ENCODE peak calls at places on chromosomes 2 and 18, in eight cellular contexts. One of them, this sample, is unnamed.

GRCh38 chr2:101967826-101968498 is 23.8 kb upstream of the IL1R2 start:
- DNase-seq in fibroblast of pulmonary artery: peak
- DNase-seq in cardiac fibroblast: peak
- DNase-seq in body of pancreas: peak
- DNase-seq in WERI-Rb-1: no peak
- DNase-seq in hepatocyte: no peak
- DNase-seq in AG04450: no peak
- DNase-seq in kidney epithelial cell: no peak
- DNase-seq in this sample: no peak

GRCh38 chr2:232982926-232983668 is 30.0 kb downstream of the NGEF start:
- DNase-seq in cardiac fibroblast: no peak
- DNase-seq in fibroblast of pulmonary artery: no peak
- DNase-seq in AG04450: no peak
- DNase-seq in kidney epithelial cell: no peak
- DNase-seq in body of pancreas: no peak
- DNase-seq in hepatocyte: no peak
- DNase-seq in WERI-Rb-1: no peak
- DNase-seq in this sample: no peak

GRCh38 chr2:20490300-20491181 is 43.7 kb downstream of the RHOB start:
- DNase-seq in kidney epithelial cell: peak
- DNase-seq in body of pancreas: peak
- DNase-seq in cardiac fibroblast: peak
- DNase-seq in fibroblast of pulmonary artery: peak
- DNase-seq in WERI-Rb-1: no peak
- DNase-seq in hepatocyte: peak
- DNase-seq in AG04450: peak
- DNase-seq in this sample: peak

GRCh38 chr2:99818842-99819241 is 323.5 kb downstream of the AFF3 start:
- DNase-seq in cardiac fibroblast: peak
- DNase-seq in fibroblast of pulmonary artery: peak
- DNase-seq in kidney epithelial cell: no peak
- DNase-seq in WERI-Rb-1: no peak
- DNase-seq in body of pancreas: no peak
- DNase-seq in AG04450: no peak
- DNase-seq in hepatocyte: no peak
- DNase-seq in this sample: peak

GRCh38 chr2:17876590-17876989 is 1.9 kb upstream of the KCNS3 start:
- DNase-seq in kidney epithelial cell: no peak
- DNase-seq in AG04450: no peak
- DNase-seq in cardiac fibroblast: no peak
- DNase-seq in body of pancreas: no peak
- DNase-seq in hepatocyte: no peak
- DNase-seq in WERI-Rb-1: no peak
- DNase-seq in fibroblast of pulmonary artery: no peak
- DNase-seq in this sample: no peak

GRCh38 chr18:58552057-58552461 is 76.8 kb downstream of the ALPK2 start:
- DNase-seq in fibroblast of pulmonary artery: no peak
- DNase-seq in WERI-Rb-1: no peak
- DNase-seq in cardiac fibroblast: peak
- DNase-seq in kidney epithelial cell: peak
- DNase-seq in hepatocyte: peak
- DNase-seq in body of pancreas: no peak
- DNase-seq in AG04450: no peak
- DNase-seq in this sample: peak

GRCh38 chr2:180656455-180656847 is 324.0 kb upstream of the UBE2E3 start:
- DNase-seq in hepatocyte: peak
- DNase-seq in fibroblast of pulmonary artery: peak
- DNase-seq in cardiac fibroblast: peak
- DNase-seq in body of pancreas: no peak
- DNase-seq in WERI-Rb-1: no peak
- DNase-seq in kidney epithelial cell: peak
- DNase-seq in AG04450: peak
- DNase-seq in this sample: peak

GRCh38 chr2:224584768-224585204 is 377 bp downstream of the CUL3 start:
- DNase-seq in body of pancreas: peak
- DNase-seq in WERI-Rb-1: peak
- DNase-seq in cardiac fibroblast: peak
- DNase-seq in fibroblast of pulmonary artery: peak
- DNase-seq in kidney epithelial cell: no peak
- DNase-seq in hepatocyte: peak
- DNase-seq in AG04450: no peak
- DNase-seq in this sample: no peak

GRCh38 chr18:14949800-14950415 is 201.9 kb downstream of the ANKRD30B start:
- DNase-seq in cardiac fibroblast: no peak
- DNase-seq in fibroblast of pulmonary artery: no peak
- DNase-seq in body of pancreas: no peak
- DNase-seq in WERI-Rb-1: no peak
- DNase-seq in AG04450: no peak
- DNase-seq in kidney epithelial cell: no peak
- DNase-seq in hepatocyte: no peak
- DNase-seq in this sample: no peak

GRCh38 chr2:139864821-139865302 is 1084.7 kb upstream of the NXPH2 start:
- DNase-seq in hepatocyte: no peak
- DNase-seq in kidney epithelial cell: no peak
- DNase-seq in body of pancreas: no peak
- DNase-seq in AG04450: no peak
- DNase-seq in fibroblast of pulmonary artery: peak
- DNase-seq in WERI-Rb-1: no peak
- DNase-seq in cardiac fibroblast: no peak
- DNase-seq in this sample: peak

GRCh38 chr2:159076233-159076632 is 107.8 kb downstream of the TANC1 start:
- DNase-seq in fibroblast of pulmonary artery: peak
- DNase-seq in AG04450: peak
- DNase-seq in kidney epithelial cell: no peak
- DNase-seq in cardiac fibroblast: peak
- DNase-seq in WERI-Rb-1: no peak
- DNase-seq in hepatocyte: no peak
- DNase-seq in body of pancreas: no peak
- DNase-seq in this sample: no peak

GRCh38 chr18:23998811-23999210 is 15.7 kb upstream of the TTC39C start:
- DNase-seq in WERI-Rb-1: no peak
- DNase-seq in fibroblast of pulmonary artery: no peak
- DNase-seq in kidney epithelial cell: no peak
- DNase-seq in body of pancreas: no peak
- DNase-seq in AG04450: no peak
- DNase-seq in cardiac fibroblast: no peak
- DNase-seq in hepatocyte: peak
- DNase-seq in this sample: peak

GRCh38 chr2:156430978-156431358 is 5.2 kb upstream of the GPD2 start:
- DNase-seq in hepatocyte: no peak
- DNase-seq in kidney epithelial cell: peak
- DNase-seq in fibroblast of pulmonary artery: peak
- DNase-seq in cardiac fibroblast: peak
- DNase-seq in body of pancreas: no peak
- DNase-seq in AG04450: no peak
- DNase-seq in WERI-Rb-1: no peak
- DNase-seq in this sample: peak

GRCh38 chr2:140178224-140178623 is 1398.0 kb upstream of the NXPH2 start:
- DNase-seq in fibroblast of pulmonary artery: no peak
- DNase-seq in kidney epithelial cell: no peak
- DNase-seq in cardiac fibroblast: no peak
- DNase-seq in body of pancreas: no peak
- DNase-seq in hepatocyte: no peak
- DNase-seq in WERI-Rb-1: no peak
- DNase-seq in AG04450: no peak
- DNase-seq in this sample: no peak

GRCh38 chr18:3851159-3851558 is 401.2 kb downstream of the TGIF1 start:
- DNase-seq in AG04450: no peak
- DNase-seq in hepatocyte: no peak
- DNase-seq in kidney epithelial cell: peak
- DNase-seq in body of pancreas: no peak
- DNase-seq in WERI-Rb-1: no peak
- DNase-seq in fibroblast of pulmonary artery: no peak
- DNase-seq in cardiac fibroblast: no peak
- DNase-seq in this sample: peak

GRCh38 chr2:187593697-187594096 is 39.5 kb upstream of the TFPI start:
- DNase-seq in kidney epithelial cell: no peak
- DNase-seq in cardiac fibroblast: peak
- DNase-seq in AG04450: no peak
- DNase-seq in hepatocyte: no peak
- DNase-seq in body of pancreas: no peak
- DNase-seq in WERI-Rb-1: no peak
- DNase-seq in fibroblast of pulmonary artery: no peak
- DNase-seq in this sample: peak

GRCh38 chr2:203774760-203775159 is 68.3 kb downstream of the CD28 start:
- DNase-seq in AG04450: no peak
- DNase-seq in cardiac fibroblast: no peak
- DNase-seq in body of pancreas: no peak
- DNase-seq in hepatocyte: no peak
- DNase-seq in WERI-Rb-1: no peak
- DNase-seq in fibroblast of pulmonary artery: no peak
- DNase-seq in kidney epithelial cell: no peak
- DNase-seq in this sample: no peak

GRCh38 chr2:73896362-73897239 is 3.8 kb downstream of the ACTG2 start:
- DNase-seq in body of pancreas: no peak
- DNase-seq in WERI-Rb-1: no peak
- DNase-seq in hepatocyte: no peak
- DNase-seq in kidney epithelial cell: peak
- DNase-seq in cardiac fibroblast: peak
- DNase-seq in AG04450: no peak
- DNase-seq in fibroblast of pulmonary artery: peak
- DNase-seq in this sample: no peak

GRCh38 chr2:11109002-11109401 is 46.3 kb upstream of the SLC66A3 start:
- DNase-seq in cardiac fibroblast: no peak
- DNase-seq in kidney epithelial cell: no peak
- DNase-seq in hepatocyte: no peak
- DNase-seq in WERI-Rb-1: no peak
- DNase-seq in fibroblast of pulmonary artery: no peak
- DNase-seq in body of pancreas: no peak
- DNase-seq in AG04450: no peak
- DNase-seq in this sample: no peak

GRCh38 chr2:11117776-11118175 is 37.5 kb upstream of the SLC66A3 start:
- DNase-seq in cardiac fibroblast: no peak
- DNase-seq in AG04450: no peak
- DNase-seq in WERI-Rb-1: no peak
- DNase-seq in body of pancreas: no peak
- DNase-seq in kidney epithelial cell: no peak
- DNase-seq in fibroblast of pulmonary artery: no peak
- DNase-seq in hepatocyte: no peak
- DNase-seq in this sample: no peak

GRCh38 chr2:11112870-11113428 is 42.3 kb upstream of the SLC66A3 start:
- DNase-seq in cardiac fibroblast: no peak
- DNase-seq in fibroblast of pulmonary artery: no peak
- DNase-seq in AG04450: no peak
- DNase-seq in body of pancreas: no peak
- DNase-seq in hepatocyte: no peak
- DNase-seq in WERI-Rb-1: no peak
- DNase-seq in kidney epithelial cell: no peak
- DNase-seq in this sample: no peak

GRCh38 chr2:11111811-11112425 is 43.3 kb upstream of the SLC66A3 start:
- DNase-seq in fibroblast of pulmonary artery: no peak
- DNase-seq in cardiac fibroblast: no peak
- DNase-seq in kidney epithelial cell: no peak
- DNase-seq in AG04450: no peak
- DNase-seq in hepatocyte: no peak
- DNase-seq in body of pancreas: no peak
- DNase-seq in WERI-Rb-1: peak
- DNase-seq in this sample: no peak
- TF ChIP-seq CTCF in fibroblast of pulmonary artery: no peak
- TF ChIP-seq CTCF in cardiac fibroblast: no peak
- TF ChIP-seq CTCF in kidney epithelial cell: no peak
- TF ChIP-seq CTCF in AG04450: no peak
- TF ChIP-seq CTCF in hepatocyte: no peak
- TF ChIP-seq CTCF in body of pancreas: no peak
- TF ChIP-seq CTCF in WERI-Rb-1: peak
- TF ChIP-seq CTCF in this sample: no peak

GRCh38 chr2:237588044-237588696 is 2.4 kb downstream of the RAB17 start:
- DNase-seq in AG04450: no peak
- DNase-seq in body of pancreas: no peak
- DNase-seq in hepatocyte: no peak
- DNase-seq in kidney epithelial cell: no peak
- DNase-seq in fibroblast of pulmonary artery: no peak
- DNase-seq in cardiac fibroblast: no peak
- DNase-seq in WERI-Rb-1: peak
- DNase-seq in this sample: no peak
- H3K4me3 ChIP-seq in AG04450: no peak
- H3K4me3 ChIP-seq in body of pancreas: no peak
- H3K4me3 ChIP-seq in hepatocyte: no peak
- H3K4me3 ChIP-seq in kidney epithelial cell: no peak
- H3K4me3 ChIP-seq in fibroblast of pulmonary artery: no peak
- H3K4me3 ChIP-seq in cardiac fibroblast: no peak
- H3K4me3 ChIP-seq in WERI-Rb-1: no peak
- H3K4me3 ChIP-seq in this sample: no peak

GRCh38 chr2:37026050-37026449 is 58.1 kb downstream of the HEATR5B start:
- DNase-seq in fibroblast of pulmonary artery: peak
- DNase-seq in body of pancreas: no peak
- DNase-seq in kidney epithelial cell: no peak
- DNase-seq in WERI-Rb-1: peak
- DNase-seq in hepatocyte: peak
- DNase-seq in AG04450: no peak
- DNase-seq in cardiac fibroblast: peak
- DNase-seq in this sample: no peak
- TF ChIP-seq CTCF in fibroblast of pulmonary artery: no peak
- TF ChIP-seq CTCF in body of pancreas: no peak
- TF ChIP-seq CTCF in kidney epithelial cell: no peak
- TF ChIP-seq CTCF in WERI-Rb-1: peak
- TF ChIP-seq CTCF in hepatocyte: no peak
- TF ChIP-seq CTCF in AG04450: no peak
- TF ChIP-seq CTCF in cardiac fibroblast: peak
- TF ChIP-seq CTCF in this sample: peak

GRCh38 chr2:64524604-64525322 is 635 bp downstream of the AFTPH start:
- DNase-seq in WERI-Rb-1: peak
- DNase-seq in kidney epithelial cell: no peak
- DNase-seq in AG04450: no peak
- DNase-seq in hepatocyte: peak
- DNase-seq in fibroblast of pulmonary artery: peak
- DNase-seq in cardiac fibroblast: no peak
- DNase-seq in body of pancreas: peak
- DNase-seq in this sample: peak

GRCh38 chr2:64525323-64525625 is 1.1 kb downstream of the AFTPH start:
- DNase-seq in body of pancreas: no peak
- DNase-seq in hepatocyte: peak
- DNase-seq in WERI-Rb-1: no peak
- DNase-seq in kidney epithelial cell: no peak
- DNase-seq in cardiac fibroblast: peak
- DNase-seq in AG04450: no peak
- DNase-seq in fibroblast of pulmonary artery: peak
- DNase-seq in this sample: peak

GRCh38 chr2:64523667-64524603 is at the start of gene AFTPH:
- DNase-seq in WERI-Rb-1: peak
- DNase-seq in hepatocyte: peak
- DNase-seq in kidney epithelial cell: peak
- DNase-seq in body of pancreas: peak
- DNase-seq in AG04450: peak
- DNase-seq in fibroblast of pulmonary artery: peak
- DNase-seq in cardiac fibroblast: peak
- DNase-seq in this sample: peak

GRCh38 chr2:64522843-64523428 is 1.2 kb upstream of the AFTPH start:
- DNase-seq in body of pancreas: peak
- DNase-seq in WERI-Rb-1: peak
- DNase-seq in AG04450: peak
- DNase-seq in hepatocyte: peak
- DNase-seq in cardiac fibroblast: peak
- DNase-seq in kidney epithelial cell: peak
- DNase-seq in fibroblast of pulmonary artery: peak
- DNase-seq in this sample: peak

DNA sequence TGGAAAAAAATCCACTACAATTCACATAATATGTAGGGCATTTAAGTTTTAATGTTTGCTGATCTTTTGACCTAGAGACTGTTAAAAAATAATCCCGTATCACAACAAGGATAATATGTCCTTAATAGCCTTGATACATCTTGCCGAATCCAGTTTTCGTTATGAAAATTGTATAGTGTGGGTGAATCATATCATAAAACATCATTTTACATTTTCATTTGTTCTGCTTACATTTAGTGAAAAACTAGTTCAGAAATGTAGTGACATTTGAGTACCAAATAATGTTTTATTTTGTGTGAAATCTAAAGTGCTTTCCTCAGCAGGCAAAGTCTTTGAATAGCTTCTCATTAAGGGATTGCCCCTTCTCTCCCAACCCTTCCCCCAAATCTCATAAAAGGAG is 1.9 kb downstream of the AFTPH start:
- DNase-seq in cardiac fibroblast: no peak
- DNase-seq in WERI-Rb-1: no peak
- DNase-seq in kidney epithelial cell: no peak
- DNase-seq in AG04450: no peak
- DNase-seq in fibroblast of pulmonary artery: no peak
- DNase-seq in hepatocyte: no peak
- DNase-seq in body of pancreas: no peak
- DNase-seq in this sample: no peak
- H3K4me3 ChIP-seq in cardiac fibroblast: no peak
- H3K4me3 ChIP-seq in WERI-Rb-1: no peak
- H3K4me3 ChIP-seq in kidney epithelial cell: no peak
- H3K4me3 ChIP-seq in AG04450: peak
- H3K4me3 ChIP-seq in fibroblast of pulmonary artery: no peak
- H3K4me3 ChIP-seq in hepatocyte: peak
- H3K4me3 ChIP-seq in body of pancreas: no peak
- H3K4me3 ChIP-seq in this sample: no peak